ENCODE peak calls at places on chromosomes 1 and 21, in four cellular contexts. Y is left lung, I is AG04450, K is uterus. F is an unnamed sample.

GRCh38 chr1:173206816-173207595 is at the start of gene TNFSF4:
- DNase-seq in I (no peak), K (no peak), Y (no peak), F (peak)

GRCh38 chr1:96206451-96206850 is 515.1 kb upstream of the PTBP2 start:
- DNase-seq in K (no peak), Y (no peak), I (no peak), F (no peak)

GRCh38 chr1:92017656-92018055 is 12.1 kb upstream of the EPHX4 start:
- DNase-seq in I (no peak), K (no peak), Y (no peak), F (no peak)

GRCh38 chr1:22600071-22600816 is 36.2 kb upstream of the C1QA start:
- DNase-seq in I (no peak), K (no peak), Y (no peak), F (peak)

GRCh38 chr1:84386716-84387479 is 11.4 kb upstream of the DNASE2B start:
- DNase-seq in K (no peak), I (no peak), Y (no peak), F (no peak)

GRCh38 chr1:84997667-84998600 is 1.0 kb upstream of the MCOLN2 start:
- DNase-seq in I (no peak), K (no peak), Y (no peak), F (peak)

GRCh38 chr1:11550664-11551283 is 71.8 kb downstream of the DISP3 start:
- DNase-seq in I (peak), K (no peak), Y (peak), F (peak)

GRCh38 chr21:46153259-46154154 is 1.9 kb downstream of the FTCD start:
- DNase-seq in I (no peak), K (peak), Y (peak), F (peak)

GRCh38 chr1:8879348-8880067 is 1.0 kb upstream of the ENO1 start:
- DNase-seq in I (no peak), Y (no peak), K (peak), F (no peak)

GRCh38 chr1:46492871-46493270 is 3.2 kb downstream of the DMBX1 start:
- DNase-seq in I (no peak), K (no peak), Y (no peak), F (no peak)

GRCh38 chr1:217921126-217921900 is 290.2 kb downstream of the SPATA17 start:
- DNase-seq in Y (no peak), K (no peak), I (no peak), F (no peak)

GRCh38 chr1:87449348-87449963 is 120.8 kb downstream of the LMO4 start:
- DNase-seq in Y (no peak), I (no peak), K (peak), F (peak)

GRCh38 chr21:25385912-25386474 is 221.3 kb downstream of the MRPL39 start:
- DNase-seq in K (no peak), I (peak), Y (no peak), F (no peak)

GRCh38 chr1:45752441-45753052 is 2.1 kb upstream of the IPP start:
- DNase-seq in Y (no peak), I (no peak), K (no peak), F (no peak)

GRCh38 chr1:14993414-14993813 is 160.1 kb upstream of the TMEM51 start:
- DNase-seq in K (no peak), Y (no peak), I (no peak), F (no peak)
- TF ChIP-seq CTCF in K (no peak), Y (no peak), I (no peak), F (no peak)

GRCh38 chr1:23743287-23744052 is at the start of gene ELOA:
- DNase-seq in I (no peak), Y (peak), K (peak), F (peak)

GRCh38 chr1:23741609-23742008 is 1.7 kb upstream of the ELOA start:
- DNase-seq in I (no peak), K (no peak), Y (no peak), F (no peak)

GRCh38 chr1:23747947-23748346 is 4.7 kb downstream of the ELOA start:
- DNase-seq in K (no peak), Y (no peak), I (no peak), F (no peak)

GRCh38 chr1:23742670-23743286 is 493 bp upstream of the ELOA start:
- DNase-seq in I (no peak), Y (peak), K (no peak), F (peak)

DNA sequence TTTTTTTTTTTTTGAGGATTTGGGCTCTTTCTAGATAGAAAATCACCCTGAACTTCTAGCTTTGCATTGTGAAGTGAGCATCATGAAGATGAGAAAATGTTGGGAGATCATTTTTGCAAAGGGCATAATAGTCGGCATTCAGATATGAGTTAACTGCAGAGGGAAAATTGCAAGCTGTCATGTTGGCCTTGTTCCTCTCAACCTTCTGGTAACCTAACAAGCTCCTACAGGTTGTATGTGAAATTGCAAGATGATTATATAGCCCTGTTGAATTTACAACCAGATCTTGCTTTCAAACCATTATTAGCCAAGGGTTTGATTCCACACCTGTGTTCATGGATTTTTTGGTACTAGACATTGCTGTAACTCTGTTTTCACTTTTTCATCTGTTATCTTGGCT is 2.2 kb downstream of the ELOA start:
- DNase-seq in K (no peak), Y (no peak), I (no peak), F (no peak)
- TF ChIP-seq CTCF in K (no peak), Y (no peak), I (peak), F (peak)

DNA sequence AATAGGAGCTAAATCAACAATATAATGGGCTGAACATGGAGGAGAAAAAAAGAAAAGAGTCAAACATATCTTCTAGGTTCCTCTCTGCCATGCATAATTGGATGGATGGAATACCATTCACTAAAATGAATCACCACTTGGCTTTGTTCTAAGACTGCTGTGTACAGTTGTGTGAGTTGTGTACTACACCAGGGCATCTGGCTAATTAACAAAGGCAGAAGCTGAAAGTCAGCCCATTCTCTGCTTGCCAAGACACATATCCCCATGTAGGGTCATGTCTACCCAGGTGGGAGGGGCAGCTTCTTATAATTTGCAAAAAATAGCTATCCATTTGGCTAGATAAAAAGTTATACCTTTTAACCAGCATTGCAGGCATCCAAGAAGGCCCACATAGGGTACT is 21.0 kb downstream of the JUN start:
- DNase-seq in K (no peak), I (no peak), Y (no peak), F (no peak)
- TF ChIP-seq CTCF in K (no peak), I (no peak), Y (no peak), F (no peak)

GRCh38 chr21:37460196-37460595 is 93.6 kb downstream of the DYRK1A start:
- DNase-seq in I (no peak), K (no peak), Y (no peak), F (no peak)
- TF ChIP-seq CTCF in I (peak), K (no peak), Y (no peak), F (no peak)

GRCh38 chr1:6392880-6393399 is 627 bp downstream of the ACOT7 start:
- DNase-seq in Y (no peak), I (no peak), K (no peak), F (peak)

GRCh38 chr1:6393400-6394187 is at the start of gene ACOT7:
- DNase-seq in Y (peak), K (peak), I (peak), F (peak)

GRCh38 chr1:6399294-6399693 is 5.7 kb upstream of the ACOT7 start:
- DNase-seq in Y (no peak), K (no peak), I (no peak), F (no peak)

GRCh38 chr1:6397844-6398243 is 4.3 kb upstream of the ACOT7 start:
- DNase-seq in K (no peak), I (no peak), Y (no peak), F (no peak)

DNA sequence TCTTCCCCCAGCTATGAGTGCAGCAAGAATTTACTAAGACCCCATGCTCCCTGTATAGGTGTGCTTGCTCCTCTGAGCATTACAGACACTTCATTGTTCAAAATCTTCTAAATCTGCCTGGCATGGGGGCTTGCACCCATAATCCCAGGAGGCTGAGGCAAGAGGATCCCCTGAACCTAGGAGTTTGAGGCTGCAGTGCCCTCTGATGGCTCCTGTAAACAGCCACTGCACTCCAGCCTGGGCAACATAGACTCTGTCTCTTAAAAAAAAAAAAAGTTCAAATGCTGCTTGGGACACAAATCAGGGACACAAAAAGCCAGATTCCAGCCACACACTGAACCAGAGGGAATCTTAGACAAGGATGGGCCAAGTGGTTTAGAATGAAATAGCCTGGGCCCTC is 3.4 kb upstream of the ACOT7 start:
- DNase-seq in Y (no peak), K (no peak), I (no peak), F (no peak)
- TF ChIP-seq CTCF in Y (no peak), K (no peak), I (no peak), F (no peak)

GRCh38 chr1:36352141-36352909 is 28.9 kb upstream of the EVA1B start:
- DNase-seq in I (no peak), Y (no peak), K (no peak), F (no peak)
- TF ChIP-seq CTCF in I (no peak), Y (no peak), K (no peak), F (no peak)

GRCh38 chr1:154483941-154484803 is 17.8 kb upstream of the TDRD10 start:
- DNase-seq in I (peak), Y (peak), K (no peak), F (no peak)

GRCh38 chr1:154479764-154480421 is 22.1 kb upstream of the TDRD10 start:
- DNase-seq in Y (no peak), I (peak), K (peak), F (peak)

GRCh38 chr1:154478639-154479038 is 23.4 kb upstream of the TDRD10 start:
- DNase-seq in I (no peak), K (no peak), Y (no peak), F (peak)

GRCh38 chr1:154478013-154478412 is 24.0 kb upstream of the TDRD10 start:
- DNase-seq in I (no peak), K (no peak), Y (no peak), F (peak)

DNA sequence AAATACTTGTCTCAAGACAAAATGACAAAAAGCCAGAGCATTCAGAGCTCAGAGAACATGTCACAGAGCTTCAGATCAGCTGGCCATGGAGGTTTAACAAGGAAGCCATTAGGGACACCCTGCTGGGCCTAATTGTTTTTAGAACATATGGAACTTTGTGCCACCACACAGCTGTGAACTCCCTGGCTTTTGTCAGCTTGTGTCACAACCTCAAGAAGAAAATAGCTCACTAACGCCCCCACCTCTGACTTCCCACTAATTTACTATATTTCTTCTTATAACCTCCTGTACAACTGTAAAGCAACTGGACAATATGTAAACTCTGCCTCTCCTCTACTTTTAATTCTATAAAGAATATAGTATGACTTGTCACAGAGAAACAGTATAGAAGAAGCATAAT is 21.0 kb upstream of the TDRD10 start:
- DNase-seq in I (no peak), K (no peak), Y (no peak), F (no peak)
- TF ChIP-seq CTCF in I (no peak), K (no peak), Y (no peak), F (no peak)